ENCODE peak calls at places on chromosomes 2 and 18, in ten cellular contexts. One of them, this sample, is unnamed.

GRCh38 chr2:68589963-68590362 is 53.4 kb upstream of the PROKR1 start:
- DNase-seq in CD4-positive, alpha-beta memory T cell: no peak
- DNase-seq in CD8-positive, alpha-beta T cell: no peak
- DNase-seq in adipocyte: no peak
- DNase-seq in dorsolateral prefrontal cortex: no peak
- DNase-seq in testis: no peak
- DNase-seq in HAP-1: no peak
- DNase-seq in endodermal cell: no peak
- DNase-seq in gastrocnemius medialis: no peak
- DNase-seq in hepatocyte: no peak
- DNase-seq in this sample: no peak

GRCh38 chr2:128422571-128422970 is 103.9 kb upstream of the HS6ST1 start:
- DNase-seq in CD4-positive, alpha-beta memory T cell: no peak
- DNase-seq in CD8-positive, alpha-beta T cell: no peak
- DNase-seq in adipocyte: peak; percentile 86
- DNase-seq in dorsolateral prefrontal cortex: no peak
- DNase-seq in testis: peak; percentile 8
- DNase-seq in HAP-1: no peak
- DNase-seq in endodermal cell: no peak
- DNase-seq in gastrocnemius medialis: no peak
- DNase-seq in hepatocyte: no peak
- DNase-seq in this sample: no peak

GRCh38 chr2:80217446-80217845 is 87.1 kb downstream of the LRRTM1 start:
- DNase-seq in CD4-positive, alpha-beta memory T cell: no peak
- DNase-seq in CD8-positive, alpha-beta T cell: no peak
- DNase-seq in adipocyte: no peak
- DNase-seq in dorsolateral prefrontal cortex: no peak
- DNase-seq in testis: no peak
- DNase-seq in HAP-1: no peak
- DNase-seq in endodermal cell: no peak
- DNase-seq in gastrocnemius medialis: no peak
- DNase-seq in hepatocyte: no peak
- DNase-seq in this sample: no peak

GRCh38 chr18:2994603-2995432 is 18.1 kb downstream of the LPIN2 start:
- DNase-seq in CD4-positive, alpha-beta memory T cell: peak; percentile 75
- DNase-seq in CD8-positive, alpha-beta T cell: peak; percentile 50
- DNase-seq in adipocyte: no peak
- DNase-seq in dorsolateral prefrontal cortex: no peak
- DNase-seq in testis: no peak
- DNase-seq in HAP-1: no peak
- DNase-seq in endodermal cell: peak; percentile 73
- DNase-seq in gastrocnemius medialis: no peak
- DNase-seq in hepatocyte: no peak
- DNase-seq in this sample: no peak

GRCh38 chr2:37637985-37638384 is 33.5 kb downstream of the CDC42EP3 start:
- DNase-seq in CD4-positive, alpha-beta memory T cell: no peak
- DNase-seq in CD8-positive, alpha-beta T cell: no peak
- DNase-seq in adipocyte: peak; percentile 62
- DNase-seq in dorsolateral prefrontal cortex: no peak
- DNase-seq in testis: no peak
- DNase-seq in HAP-1: no peak
- DNase-seq in endodermal cell: no peak
- DNase-seq in gastrocnemius medialis: no peak
- DNase-seq in hepatocyte: no peak
- DNase-seq in this sample: no peak

GRCh38 chr2:8006626-8007025 is 675.2 kb upstream of the ID2 start:
- DNase-seq in CD4-positive, alpha-beta memory T cell: no peak
- DNase-seq in CD8-positive, alpha-beta T cell: no peak
- DNase-seq in adipocyte: no peak
- DNase-seq in dorsolateral prefrontal cortex: no peak
- DNase-seq in testis: no peak
- DNase-seq in HAP-1: no peak
- DNase-seq in endodermal cell: no peak
- DNase-seq in gastrocnemius medialis: no peak
- DNase-seq in hepatocyte: no peak
- DNase-seq in this sample: no peak

GRCh38 chr2:10427568-10427975 is 20.6 kb downstream of the ODC1 start:
- DNase-seq in CD4-positive, alpha-beta memory T cell: no peak
- DNase-seq in CD8-positive, alpha-beta T cell: no peak
- DNase-seq in adipocyte: no peak
- DNase-seq in dorsolateral prefrontal cortex: no peak
- DNase-seq in testis: no peak
- DNase-seq in HAP-1: no peak
- DNase-seq in endodermal cell: no peak
- DNase-seq in gastrocnemius medialis: no peak
- DNase-seq in hepatocyte: no peak
- DNase-seq in this sample: no peak

GRCh38 chr2:208350610-208351009 is 56.0 kb upstream of the PTH2R start:
- DNase-seq in CD4-positive, alpha-beta memory T cell: no peak
- DNase-seq in CD8-positive, alpha-beta T cell: no peak
- DNase-seq in adipocyte: peak; percentile 20
- DNase-seq in dorsolateral prefrontal cortex: no peak
- DNase-seq in testis: no peak
- DNase-seq in HAP-1: no peak
- DNase-seq in endodermal cell: no peak
- DNase-seq in gastrocnemius medialis: no peak
- DNase-seq in hepatocyte: no peak
- DNase-seq in this sample: no peak

GRCh38 chr2:60555066-60555793 is 1.8 kb upstream of the BCL11A start:
- DNase-seq in CD4-positive, alpha-beta memory T cell: peak; percentile 54
- DNase-seq in CD8-positive, alpha-beta T cell: no peak
- DNase-seq in adipocyte: peak; percentile 82
- DNase-seq in dorsolateral prefrontal cortex: no peak
- DNase-seq in testis: peak; percentile 54
- DNase-seq in HAP-1: peak; percentile 79
- DNase-seq in endodermal cell: peak; percentile 85
- DNase-seq in gastrocnemius medialis: no peak
- DNase-seq in hepatocyte: peak; percentile 89
- DNase-seq in this sample: peak; percentile 83

GRCh38 chr2:221494556-221494955 is 77.5 kb downstream of the EPHA4 start:
- DNase-seq in CD4-positive, alpha-beta memory T cell: no peak
- DNase-seq in CD8-positive, alpha-beta T cell: no peak
- DNase-seq in adipocyte: no peak
- DNase-seq in dorsolateral prefrontal cortex: no peak
- DNase-seq in testis: no peak
- DNase-seq in HAP-1: no peak
- DNase-seq in endodermal cell: peak; percentile 58
- DNase-seq in gastrocnemius medialis: no peak
- DNase-seq in hepatocyte: no peak
- DNase-seq in this sample: no peak

GRCh38 chr2:85958731-85959130 is 69.9 kb upstream of the ST3GAL5 start:
- DNase-seq in CD4-positive, alpha-beta memory T cell: no peak
- DNase-seq in CD8-positive, alpha-beta T cell: no peak
- DNase-seq in adipocyte: no peak
- DNase-seq in dorsolateral prefrontal cortex: no peak
- DNase-seq in testis: no peak
- DNase-seq in HAP-1: no peak
- DNase-seq in endodermal cell: no peak
- DNase-seq in gastrocnemius medialis: no peak
- DNase-seq in hepatocyte: no peak
- DNase-seq in this sample: no peak

GRCh38 chr2:85954918-85955420 is 66.2 kb upstream of the ST3GAL5 start:
- DNase-seq in CD4-positive, alpha-beta memory T cell: no peak
- DNase-seq in CD8-positive, alpha-beta T cell: no peak
- DNase-seq in adipocyte: no peak
- DNase-seq in dorsolateral prefrontal cortex: no peak
- DNase-seq in testis: no peak
- DNase-seq in HAP-1: no peak
- DNase-seq in endodermal cell: no peak
- DNase-seq in gastrocnemius medialis: no peak
- DNase-seq in hepatocyte: peak; percentile 43
- DNase-seq in this sample: no peak

GRCh38 chr2:85956647-85957039 is 67.9 kb upstream of the ST3GAL5 start:
- DNase-seq in CD4-positive, alpha-beta memory T cell: no peak
- DNase-seq in CD8-positive, alpha-beta T cell: no peak
- DNase-seq in adipocyte: no peak
- DNase-seq in dorsolateral prefrontal cortex: no peak
- DNase-seq in testis: no peak
- DNase-seq in HAP-1: peak; percentile 21
- DNase-seq in endodermal cell: no peak
- DNase-seq in gastrocnemius medialis: no peak
- DNase-seq in hepatocyte: no peak
- DNase-seq in this sample: no peak

GRCh38 chr2:85959191-85959590 is 70.4 kb upstream of the ST3GAL5 start:
- DNase-seq in CD4-positive, alpha-beta memory T cell: no peak
- DNase-seq in CD8-positive, alpha-beta T cell: no peak
- DNase-seq in adipocyte: no peak
- DNase-seq in dorsolateral prefrontal cortex: no peak
- DNase-seq in testis: no peak
- DNase-seq in HAP-1: no peak
- DNase-seq in endodermal cell: no peak
- DNase-seq in gastrocnemius medialis: no peak
- DNase-seq in hepatocyte: no peak
- DNase-seq in this sample: no peak

DNA sequence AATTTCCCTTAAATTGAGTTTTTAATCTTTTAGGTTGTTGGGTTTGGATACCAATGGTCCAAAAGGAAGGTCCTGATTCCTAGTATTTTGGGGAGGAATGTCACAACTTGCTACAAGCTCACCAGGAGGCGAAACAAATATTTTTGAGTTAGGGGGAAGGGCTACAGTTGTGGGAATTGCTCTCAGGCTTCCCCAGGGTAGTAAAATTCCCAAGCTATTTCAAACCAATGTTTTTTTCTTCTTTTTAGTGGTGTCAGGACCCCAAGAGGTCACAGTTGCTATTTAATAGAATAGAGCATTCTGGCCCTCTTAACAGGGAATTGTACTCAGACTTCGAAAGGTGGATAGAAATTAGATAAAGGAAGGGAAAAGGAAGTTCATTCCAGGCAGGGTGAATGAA is 68.5 kb upstream of the ST3GAL5 start:
- DNase-seq in CD4-positive, alpha-beta memory T cell: no peak
- DNase-seq in CD8-positive, alpha-beta T cell: no peak
- DNase-seq in adipocyte: no peak
- DNase-seq in dorsolateral prefrontal cortex: no peak
- DNase-seq in testis: no peak
- DNase-seq in HAP-1: no peak
- DNase-seq in endodermal cell: no peak
- DNase-seq in gastrocnemius medialis: no peak
- DNase-seq in hepatocyte: no peak
- DNase-seq in this sample: no peak
- H3K4me3 ChIP-seq in CD4-positive, alpha-beta memory T cell: no peak overlapping the region
- H3K4me3 ChIP-seq in CD8-positive, alpha-beta T cell: no peak overlapping the region
- H3K4me3 ChIP-seq in adipocyte: no peak overlapping the region
- H3K4me3 ChIP-seq in dorsolateral prefrontal cortex: no peak overlapping the region
- H3K4me3 ChIP-seq in testis: no peak overlapping the region
- H3K4me3 ChIP-seq in HAP-1: no peak overlapping the region
- H3K4me3 ChIP-seq in endodermal cell: peak overlapping the region; percentile 9
- H3K4me3 ChIP-seq in gastrocnemius medialis: no peak overlapping the region
- H3K4me3 ChIP-seq in hepatocyte: no peak overlapping the region
- H3K4me3 ChIP-seq in this sample: no peak overlapping the region

DNA sequence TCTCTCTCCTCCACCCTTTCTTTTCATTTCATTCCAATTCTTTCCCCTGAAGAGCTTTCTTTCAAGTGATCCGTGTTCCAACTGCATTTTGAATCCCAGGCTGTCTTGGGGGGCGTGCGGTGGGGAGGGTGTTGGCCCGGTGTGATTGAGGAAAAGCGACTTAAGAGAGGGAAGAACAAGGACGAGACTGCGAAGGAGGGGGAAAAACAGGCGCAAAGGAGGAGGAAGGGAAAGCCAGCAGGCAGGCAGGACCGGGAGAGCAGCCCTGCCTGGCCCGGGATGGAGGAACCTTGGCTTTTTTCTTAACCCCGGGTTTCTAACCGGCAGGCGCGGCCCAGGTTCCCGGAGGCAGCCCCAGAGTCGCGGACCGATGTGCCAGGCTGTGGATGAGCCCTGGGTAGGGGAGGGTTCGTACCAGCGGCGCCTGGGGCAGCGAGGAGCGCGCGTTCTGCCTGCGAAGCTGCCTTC is 1.3 kb downstream of the ADCYAP1 start:
- DNase-seq in CD4-positive, alpha-beta memory T cell: no peak
- DNase-seq in CD8-positive, alpha-beta T cell: no peak
- DNase-seq in adipocyte: no peak
- DNase-seq in dorsolateral prefrontal cortex: no peak
- DNase-seq in testis: no peak
- DNase-seq in HAP-1: no peak
- DNase-seq in endodermal cell: peak; percentile 66
- DNase-seq in gastrocnemius medialis: no peak
- DNase-seq in hepatocyte: no peak
- DNase-seq in this sample: no peak
- H3K4me3 ChIP-seq in CD4-positive, alpha-beta memory T cell: no peak overlapping the region
- H3K4me3 ChIP-seq in CD8-positive, alpha-beta T cell: no peak overlapping the region
- H3K4me3 ChIP-seq in adipocyte: no peak overlapping the region
- H3K4me3 ChIP-seq in dorsolateral prefrontal cortex: no peak overlapping the region
- H3K4me3 ChIP-seq in testis: no peak overlapping the region
- H3K4me3 ChIP-seq in HAP-1: no peak overlapping the region
- H3K4me3 ChIP-seq in endodermal cell: peak overlapping the region; percentile 28
- H3K4me3 ChIP-seq in gastrocnemius medialis: no peak overlapping the region
- H3K4me3 ChIP-seq in hepatocyte: no peak overlapping the region
- H3K4me3 ChIP-seq in this sample: peak overlapping the region; percentile 58

DNA sequence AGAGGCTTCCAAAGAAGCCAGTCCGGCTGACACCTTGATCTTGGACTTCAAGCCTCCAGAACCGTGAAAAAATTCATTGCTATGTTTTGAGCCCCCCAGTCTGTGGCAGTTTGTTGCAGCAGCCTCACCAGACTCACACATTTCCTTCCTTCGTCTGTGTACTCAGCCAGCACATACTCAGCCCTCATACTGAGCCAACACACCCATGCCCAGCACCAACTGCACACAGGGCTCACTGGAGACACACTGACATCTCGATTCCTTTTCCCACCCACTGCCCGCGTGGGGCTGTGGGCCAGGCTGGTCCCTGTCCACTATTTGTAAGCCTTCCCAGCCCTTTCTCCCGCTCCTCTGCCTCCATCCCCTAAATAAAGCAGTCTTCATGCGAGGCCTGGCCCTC is 24.1 kb upstream of the NMUR1 start:
- DNase-seq in CD4-positive, alpha-beta memory T cell: no peak
- DNase-seq in CD8-positive, alpha-beta T cell: no peak
- DNase-seq in adipocyte: no peak
- DNase-seq in dorsolateral prefrontal cortex: no peak
- DNase-seq in testis: no peak
- DNase-seq in HAP-1: no peak
- DNase-seq in endodermal cell: no peak
- DNase-seq in gastrocnemius medialis: no peak
- DNase-seq in hepatocyte: no peak
- DNase-seq in this sample: no peak
- H3K4me3 ChIP-seq in CD4-positive, alpha-beta memory T cell: no peak overlapping the region
- H3K4me3 ChIP-seq in CD8-positive, alpha-beta T cell: no peak overlapping the region
- H3K4me3 ChIP-seq in adipocyte: peak overlapping the region; percentile 63
- H3K4me3 ChIP-seq in dorsolateral prefrontal cortex: no peak overlapping the region
- H3K4me3 ChIP-seq in testis: no peak overlapping the region
- H3K4me3 ChIP-seq in HAP-1: no peak overlapping the region
- H3K4me3 ChIP-seq in endodermal cell: no peak overlapping the region
- H3K4me3 ChIP-seq in gastrocnemius medialis: peak overlapping the region; percentile 16
- H3K4me3 ChIP-seq in hepatocyte: no peak overlapping the region
- H3K4me3 ChIP-seq in this sample: no peak overlapping the region

DNA sequence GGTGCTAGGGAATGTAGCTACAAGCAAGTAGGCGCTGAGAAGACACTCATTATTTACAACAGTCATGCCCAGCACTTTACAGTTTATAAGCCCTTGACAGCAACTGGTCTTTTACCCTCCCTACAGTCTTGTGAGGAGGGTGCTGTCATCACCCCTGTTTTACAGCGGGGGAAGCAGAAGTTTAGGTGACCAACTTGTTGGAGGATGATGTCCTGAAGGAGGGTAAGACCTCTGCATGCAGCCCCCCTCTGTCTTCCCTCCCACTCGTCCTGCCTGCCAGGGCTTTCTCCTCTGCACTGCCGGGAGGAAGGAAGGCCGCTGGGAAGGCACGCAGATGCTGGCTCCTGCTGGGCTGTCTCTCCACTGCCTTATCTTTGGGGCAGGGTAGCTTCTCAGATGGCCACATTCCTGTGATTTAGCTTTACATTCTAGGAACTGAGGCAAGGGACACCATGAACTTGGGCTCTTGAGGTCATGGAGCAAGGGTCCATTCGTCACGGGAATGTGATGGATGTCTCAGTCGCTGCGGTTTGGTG is 972 bp downstream of the IL1R1 start:
- DNase-seq in CD4-positive, alpha-beta memory T cell: no peak
- DNase-seq in CD8-positive, alpha-beta T cell: no peak
- DNase-seq in adipocyte: peak; percentile 22
- DNase-seq in dorsolateral prefrontal cortex: no peak
- DNase-seq in testis: peak; percentile 34
- DNase-seq in HAP-1: no peak
- DNase-seq in endodermal cell: peak; percentile 63
- DNase-seq in gastrocnemius medialis: no peak
- DNase-seq in hepatocyte: peak; percentile 54
- DNase-seq in this sample: no peak
- H3K4me3 ChIP-seq in CD4-positive, alpha-beta memory T cell: no peak overlapping the region
- H3K4me3 ChIP-seq in CD8-positive, alpha-beta T cell: no peak overlapping the region
- H3K4me3 ChIP-seq in adipocyte: peak overlapping the region; percentile 97
- H3K4me3 ChIP-seq in dorsolateral prefrontal cortex: no peak overlapping the region
- H3K4me3 ChIP-seq in testis: peak overlapping the region; percentile 63
- H3K4me3 ChIP-seq in HAP-1: no peak overlapping the region
- H3K4me3 ChIP-seq in endodermal cell: peak overlapping the region; percentile 80
- H3K4me3 ChIP-seq in gastrocnemius medialis: peak overlapping the region; percentile 66
- H3K4me3 ChIP-seq in hepatocyte: peak overlapping the region; percentile 56
- H3K4me3 ChIP-seq in this sample: no peak overlapping the region